ENCODE peak calls at places on chromosomes 11 and 22, in five cellular contexts. U is fibroblast of mammary gland, T is A549, A is DND-41, M is brain microvascular endothelial cell. W is an unnamed sample.

GRCh38 chr11:94031625-94032024 is 10.5 kb downstream of the HEPHL1 start:
- DNase-seq in U (no peak), T (no peak), A (no peak), M (no peak), W (no peak)

GRCh38 chr22:42127606-42128005 is 3.0 kb downstream of the CYP2D6 start:
- DNase-seq in U (no peak), T (no peak), A (no peak), M (no peak), W (no peak)

GRCh38 chr11:6705905-6706535 is 22.9 kb upstream of the MRPL17 start:
- DNase-seq in U (peak), T (peak), A (peak), M (peak), W (no peak)

GRCh38 chr11:61564936-61565696 is 15.8 kb downstream of the SYT7 start:
- DNase-seq in U (no peak), T (no peak), A (no peak), M (no peak), W (no peak)

GRCh38 chr22:42340695-42341383 is 70.4 kb upstream of the TCF20 start:
- DNase-seq in U (no peak), T (no peak), A (no peak), M (no peak), W (no peak)

GRCh38 chr11:125494987-125495725 is 909 bp downstream of the FEZ1 start:
- DNase-seq in U (peak), T (no peak), A (no peak), M (no peak), W (no peak)

GRCh38 chr22:21902296-21903087 is 35.0 kb upstream of the MAPK1 start:
- DNase-seq in U (no peak), T (no peak), A (no peak), M (no peak), W (no peak)

GRCh38 chr11:77214557-77214956 is 86.5 kb downstream of the MYO7A start:
- DNase-seq in U (no peak), T (no peak), A (no peak), M (no peak), W (no peak)

GRCh38 chr11:127627629-127628462 is 627.3 kb upstream of the KIRREL3 start:
- DNase-seq in U (no peak), T (no peak), A (no peak), M (no peak), W (no peak)

GRCh38 chr22:47090591-47091240 is 328.3 kb downstream of the TBC1D22A start:
- DNase-seq in U (peak), T (no peak), A (no peak), M (peak), W (no peak)

GRCh38 chr11:78453140-78453935 is 35.7 kb upstream of the GAB2 start:
- DNase-seq in U (peak), T (no peak), A (no peak), M (no peak), W (peak)

GRCh38 chr11:125345706-125346561 is 150.1 kb downstream of the FEZ1 start:
- DNase-seq in U (peak), T (peak), A (peak), M (peak), W (peak)

GRCh38 chr22:26889794-26890193 is 232.4 kb downstream of the MIAT start:
- DNase-seq in U (no peak), T (no peak), A (no peak), M (no peak), W (no peak)

GRCh38 chr11:69481393-69481844 is at the start of gene LINC01488:
- DNase-seq in U (no peak), T (no peak), A (no peak), M (no peak), W (no peak)

GRCh38 chr22:24592846-24593809 is at the start of gene LRRC75B:
- DNase-seq in U (peak), T (peak), A (no peak), M (peak), W (no peak)

GRCh38 chr11:132686827-132687370 is 845.4 kb downstream of the OPCML start:
- DNase-seq in U (no peak), T (no peak), A (no peak), M (peak), W (no peak)

GRCh38 chr22:42493393-42493792 is 26.2 kb downstream of the RRP7A start:
- DNase-seq in U (no peak), T (no peak), A (no peak), M (no peak), W (no peak)

GRCh38 chr11:10307411-10308207 is 2.7 kb downstream of the ADM start:
- DNase-seq in U (peak), T (peak), A (peak), M (peak), W (peak)

GRCh38 chr11:772429-773390 is 4.6 kb downstream of the GATD1 start:
- DNase-seq in U (no peak), T (no peak), A (no peak), M (no peak), W (no peak)

GRCh38 chr11:73760066-73760679 is 701 bp downstream of the RAB6A start:
- DNase-seq in U (peak), T (peak), A (peak), M (no peak), W (no peak)

GRCh38 chr11:123690490-123690889 is 36.1 kb upstream of the SCN3B start:
- DNase-seq in U (peak), T (peak), A (no peak), M (peak), W (no peak)

GRCh38 chr11:114160884-114161283 is 101.4 kb downstream of the ZBTB16 start:
- DNase-seq in U (peak), T (no peak), A (no peak), M (no peak), W (no peak)

GRCh38 chr11:114159320-114159719 is 99.8 kb downstream of the ZBTB16 start:
- DNase-seq in U (peak), T (no peak), A (no peak), M (no peak), W (no peak)

GRCh38 chr11:114161486-114162250 is 102.2 kb downstream of the ZBTB16 start:
- DNase-seq in U (no peak), T (no peak), A (no peak), M (no peak), W (no peak)

GRCh38 chr11:114158886-114159285 is 99.4 kb downstream of the ZBTB16 start:
- DNase-seq in U (no peak), T (no peak), A (no peak), M (peak), W (no peak)

GRCh38 chr11:114159802-114160588 is 100.5 kb downstream of the ZBTB16 start:
- DNase-seq in U (peak), T (peak), A (peak), M (peak), W (peak)
- H3K4me3 ChIP-seq in U (peak), T (no peak), A (peak), M (no peak), W (peak)

GRCh38 chr11:119423459-119424254 is 685 bp upstream of the THY1 start:
- DNase-seq in U (no peak), T (no peak), A (no peak), M (no peak), W (no peak)
- H3K4me3 ChIP-seq in U (peak), T (peak), A (no peak), M (peak), W (peak)

GRCh38 chr22:44668886-44669724 is 32.9 kb upstream of the PRR5 start:
- DNase-seq in U (no peak), T (no peak), A (no peak), M (no peak), W (no peak)
- H3K4me3 ChIP-seq in U (peak), T (peak), A (no peak), M (peak), W (peak)

DNA sequence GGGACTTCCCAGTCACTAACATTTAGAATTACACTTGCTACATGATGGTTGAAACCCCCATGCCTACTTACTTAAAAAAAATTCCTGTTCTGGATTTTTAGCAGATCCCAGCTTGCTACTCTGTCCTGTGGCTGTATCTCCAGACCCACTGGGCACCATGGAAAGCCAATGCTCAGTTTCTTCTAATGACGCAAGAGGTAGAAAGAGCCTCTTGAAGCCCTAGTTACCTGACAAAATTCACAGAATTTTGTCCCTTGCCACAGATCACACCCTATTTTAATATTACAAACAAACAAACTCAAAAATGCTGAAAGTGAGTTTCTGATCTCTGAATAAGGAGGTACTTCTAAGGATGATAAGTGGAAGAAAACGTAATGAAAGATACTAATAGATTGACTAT is 24.3 kb upstream of the TENM4 start:
- DNase-seq in U (no peak), T (no peak), A (no peak), M (no peak), W (no peak)
- H3K4me3 ChIP-seq in U (no peak), T (no peak), A (no peak), M (no peak), W (no peak)

DNA sequence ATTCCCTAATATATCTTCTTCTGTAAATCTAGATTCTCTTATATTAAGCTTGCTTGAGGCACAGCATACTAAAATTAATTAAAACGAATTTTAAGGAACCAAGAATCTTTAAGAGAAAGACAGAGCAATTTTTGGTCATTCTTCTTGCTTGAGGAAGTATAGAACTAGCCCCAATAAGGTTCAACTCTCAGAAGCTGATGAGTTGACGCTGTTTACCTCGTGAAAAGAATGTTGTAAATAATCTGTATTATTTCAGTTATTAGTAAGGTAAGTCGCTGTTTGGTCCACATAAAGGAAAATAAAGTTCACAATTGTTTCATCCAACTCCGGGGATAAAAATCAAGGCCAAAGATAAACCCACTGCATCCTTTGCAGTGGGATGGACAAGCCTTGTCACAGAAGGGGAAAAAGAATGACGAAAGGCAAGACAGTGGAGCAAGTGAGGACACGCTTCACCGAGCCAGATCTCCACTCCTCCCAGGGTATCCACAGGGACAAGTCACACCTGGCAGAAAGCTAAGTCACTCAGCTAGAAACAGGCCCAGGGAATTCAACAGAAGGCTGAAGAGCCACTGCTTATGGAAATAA is 796 bp downstream of the POU2AF1 start:
- DNase-seq in U (no peak), T (no peak), A (no peak), M (no peak), W (no peak)
- H3K4me3 ChIP-seq in U (no peak), T (no peak), A (peak), M (no peak), W (peak)

GRCh38 chr11:65291613-65292012 is 23.1 kb upstream of the CDC42EP2 start:
- DNase-seq in U (peak), T (peak), A (no peak), M (peak), W (no peak)
- H3K4me3 ChIP-seq in U (no peak), T (peak), A (no peak), M (no peak), W (no peak)

GRCh38 chr11:114296190-114296978 is at the start of gene NNMT:
- DNase-seq in U (peak), T (peak), A (no peak), M (peak), W (no peak)
- H3K4me3 ChIP-seq in U (peak), T (peak), A (no peak), M (peak), W (no peak)

W was measured in Jurkat, Clone E6-1.